ENCODE peak calls at places on chromosomes 1 and 21, in ten cellular contexts. Y is uterus, F is cardiac fibroblast, N is MM.1S, Z is stomach, T is Caco-2, W is heart right ventricle, A is epithelial cell of esophagus, P is fibroblast of pulmonary artery, V is progenitor cell of endocrine pancreas. U is an unnamed sample.

GRCh38 chr1:37872692-37873091 is 13.3 kb upstream of the MTF1 start:
- DNase-seq in T (no peak), Y (no peak), A (peak), P (no peak), Z (no peak), V (no peak), W (no peak), N (no peak), F (no peak), U (no peak)

GRCh38 chr1:15180945-15181523 is 27.5 kb downstream of the TMEM51 start:
- DNase-seq in P (no peak), Z (no peak), A (peak), V (no peak), Y (no peak), W (no peak), F (no peak), T (no peak), N (no peak), U (no peak)

GRCh38 chr1:7409278-7409677 is 361.8 kb upstream of the VAMP3 start:
- DNase-seq in T (no peak), W (peak), N (no peak), F (no peak), P (no peak), A (no peak), V (no peak), Z (peak), Y (no peak), U (no peak)

GRCh38 chr1:196660912-196661311 is 9.1 kb downstream of the CFH start:
- DNase-seq in A (peak), P (peak), F (peak), N (peak), W (no peak), T (no peak), Y (no peak), Z (no peak), V (no peak), U (peak)

GRCh38 chr1:201557572-201557958 is 18.6 kb downstream of the NAV1 start:
- DNase-seq in Y (no peak), Z (no peak), F (no peak), N (no peak), W (no peak), A (no peak), P (no peak), V (no peak), T (no peak), U (no peak)

GRCh38 chr1:196074182-196074581 is 534.1 kb downstream of the KCNT2 start:
- DNase-seq in Y (no peak), V (no peak), A (no peak), N (no peak), Z (no peak), T (no peak), P (no peak), F (no peak), W (no peak), U (no peak)

GRCh38 chr1:99956755-99957154 is 13.0 kb upstream of the SLC35A3 start:
- DNase-seq in T (no peak), F (peak), Z (no peak), A (peak), V (no peak), N (no peak), W (no peak), P (peak), Y (no peak), U (peak)

GRCh38 chr1:58754683-58755467 is 29.0 kb downstream of the JUN start:
- DNase-seq in T (no peak), Y (no peak), Z (no peak), N (no peak), F (no peak), P (no peak), V (no peak), A (no peak), W (no peak), U (no peak)

GRCh38 chr1:46528297-46528955 is 23.0 kb downstream of the KNCN start:
- DNase-seq in V (no peak), N (no peak), P (no peak), F (peak), Y (no peak), W (no peak), Z (no peak), A (no peak), T (no peak), U (no peak)

GRCh38 chr1:99004270-99005141 is at the start of gene PLPPR5:
- DNase-seq in Z (no peak), N (peak), T (no peak), W (peak), P (peak), V (peak), F (peak), Y (no peak), A (peak), U (no peak)

GRCh38 chr1:28260803-28261174 is 1.5 kb downstream of the SESN2 start:
- DNase-seq in Y (no peak), N (no peak), V (no peak), W (no peak), A (no peak), P (no peak), T (no peak), Z (no peak), F (peak), U (no peak)

GRCh38 chr1:45769261-45769932 is 18.9 kb upstream of the IPP start:
- DNase-seq in Z (no peak), N (no peak), W (no peak), F (peak), T (no peak), P (peak), Y (no peak), V (no peak), A (peak), U (peak)

GRCh38 chr1:35748326-35748725 is 21.5 kb downstream of the CLSPN start:
- DNase-seq in A (peak), F (peak), T (no peak), Z (no peak), W (no peak), P (no peak), Y (no peak), N (no peak), V (no peak), U (no peak)

GRCh38 chr1:94095112-94095637 is 25.8 kb downstream of the ABCA4 start:
- DNase-seq in Y (peak), P (peak), A (no peak), T (no peak), V (no peak), F (peak), N (no peak), Z (peak), W (peak), U (no peak)

GRCh38 chr1:154193821-154194220 is 1.9 kb upstream of the TPM3 start:
- DNase-seq in W (peak), N (peak), Z (peak), Y (no peak), T (no peak), V (no peak), A (peak), F (peak), P (peak), U (peak)

GRCh38 chr1:52141513-52142219 is at the start of gene ZFYVE9:
- DNase-seq in W (peak), T (peak), A (peak), P (peak), F (peak), V (peak), Z (peak), Y (peak), N (peak), U (peak)

GRCh38 chr1:154626456-154627246 is 18.7 kb upstream of the ADAR start:
- DNase-seq in F (no peak), A (no peak), V (no peak), N (peak), T (no peak), Y (no peak), Z (no peak), P (no peak), W (no peak), U (peak)

GRCh38 chr1:1402081-1402900 is 3.2 kb upstream of the CCNL2 start:
- DNase-seq in N (peak), A (peak), V (no peak), Y (no peak), Z (no peak), P (peak), T (peak), W (no peak), F (peak), U (peak)

GRCh38 chr1:97139512-97139911 is 417.9 kb downstream of the PTBP2 start:
- DNase-seq in N (no peak), T (no peak), V (no peak), A (no peak), Z (no peak), F (peak), Y (no peak), W (no peak), P (peak), U (no peak)

GRCh38 chr1:13948851-13949490 is 249.0 kb downstream of the PRDM2 start:
- DNase-seq in N (no peak), W (peak), A (no peak), V (no peak), P (peak), F (peak), T (no peak), Z (no peak), Y (peak), U (peak)

GRCh38 chr1:232059726-232060360 is 433.3 kb downstream of the DISC1 start:
- DNase-seq in T (no peak), Y (no peak), F (no peak), N (no peak), A (no peak), Z (no peak), V (no peak), P (no peak), W (no peak), U (peak)

GRCh38 chr1:184954232-184954995 is 19.9 kb downstream of the NIBAN1 start:
- DNase-seq in A (peak), N (no peak), W (no peak), V (no peak), Z (no peak), T (peak), F (peak), Y (no peak), P (no peak), U (peak)

GRCh38 chr1:211944733-211945500 is 90.4 kb downstream of the INTS7 start:
- DNase-seq in P (peak), T (peak), W (peak), V (no peak), A (peak), N (no peak), Z (peak), Y (no peak), F (peak), U (peak)

GRCh38 chr21:34877485-34878128 is 171.5 kb downstream of the RUNX1 start:
- DNase-seq in W (no peak), Z (peak), P (no peak), F (no peak), V (no peak), Y (no peak), T (no peak), A (peak), N (no peak), U (no peak)

GRCh38 chr1:218917646-218918045 is 256.0 kb upstream of the LYPLAL1 start:
- DNase-seq in F (peak), P (peak), Y (no peak), T (no peak), V (no peak), Z (no peak), W (no peak), A (no peak), N (no peak), U (no peak)

GRCh38 chr1:2304921-2305681 is 77.0 kb downstream of the SKI start:
- DNase-seq in P (no peak), A (no peak), W (no peak), F (no peak), N (no peak), Z (no peak), T (no peak), Y (no peak), V (no peak), U (no peak)

GRCh38 chr21:46183910-46184624 is at the start of gene SPATC1L:
- DNase-seq in N (peak), T (no peak), Y (peak), A (peak), F (peak), P (peak), V (no peak), Z (peak), W (peak), U (peak)

GRCh38 chr1:109248797-109249629 is at the start of gene CELSR2:
- DNase-seq in P (peak), Y (peak), V (peak), N (peak), T (peak), F (peak), A (peak), W (no peak), Z (peak), U (peak)

GRCh38 chr1:17596651-17597509 is 57.4 kb downstream of the ARHGEF10L start:
- DNase-seq in Z (no peak), T (peak), Y (no peak), W (no peak), V (no peak), N (no peak), F (no peak), P (no peak), A (no peak), U (no peak)

GRCh38 chr1:156386949-156387898 is 18.2 kb downstream of the RHBG start:
- DNase-seq in A (no peak), F (no peak), W (no peak), P (no peak), T (no peak), Y (no peak), Z (no peak), N (no peak), V (no peak), U (no peak)

GRCh38 chr1:156384007-156384406 is 15.0 kb downstream of the RHBG start:
- DNase-seq in V (no peak), P (no peak), T (no peak), Z (no peak), W (no peak), N (no peak), A (no peak), F (no peak), Y (no peak), U (no peak)

GRCh38 chr1:156386134-156386901 is 17.3 kb downstream of the RHBG start:
- DNase-seq in F (no peak), V (no peak), A (no peak), N (no peak), W (no peak), P (no peak), Y (no peak), T (no peak), Z (no peak), U (no peak)

GRCh38 chr1:156384658-156385057 is 15.6 kb downstream of the RHBG start:
- DNase-seq in W (no peak), Y (no peak), F (no peak), N (no peak), V (no peak), Z (no peak), A (no peak), P (no peak), T (no peak), U (no peak)

DNA sequence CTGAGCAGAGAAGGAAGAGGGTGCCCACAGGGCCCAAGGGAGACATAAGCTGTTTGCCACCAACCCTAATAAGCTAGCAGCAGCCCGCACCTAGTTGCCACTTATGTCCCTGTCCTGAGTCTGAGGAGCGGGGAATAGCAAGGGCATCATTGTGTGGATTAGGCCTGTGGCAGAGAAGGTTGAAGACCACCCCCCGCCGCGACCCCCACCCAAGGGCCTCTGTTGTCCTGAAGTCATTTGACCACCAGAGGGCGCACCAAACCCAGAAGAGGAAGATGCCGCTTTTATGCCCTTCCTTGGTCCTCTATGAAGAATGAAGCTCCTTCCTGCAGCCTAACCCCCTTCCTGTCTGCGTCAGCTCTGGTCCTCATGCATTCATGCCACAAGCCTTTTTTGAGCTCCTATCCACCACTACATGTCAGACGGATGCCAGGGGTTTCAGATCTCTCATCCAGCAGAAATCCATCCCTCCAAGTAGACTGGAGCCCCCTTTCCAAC is 16.6 kb downstream of the RHBG start:
- DNase-seq in A (peak), T (peak), W (peak), F (peak), P (peak), Y (peak), Z (peak), N (peak), V (peak), U (peak)
- TF ChIP-seq CTCF in A (peak), T (peak), W (peak), F (peak), P (peak), Y (peak), Z (peak), N (peak), V (peak), U (peak)

DNA sequence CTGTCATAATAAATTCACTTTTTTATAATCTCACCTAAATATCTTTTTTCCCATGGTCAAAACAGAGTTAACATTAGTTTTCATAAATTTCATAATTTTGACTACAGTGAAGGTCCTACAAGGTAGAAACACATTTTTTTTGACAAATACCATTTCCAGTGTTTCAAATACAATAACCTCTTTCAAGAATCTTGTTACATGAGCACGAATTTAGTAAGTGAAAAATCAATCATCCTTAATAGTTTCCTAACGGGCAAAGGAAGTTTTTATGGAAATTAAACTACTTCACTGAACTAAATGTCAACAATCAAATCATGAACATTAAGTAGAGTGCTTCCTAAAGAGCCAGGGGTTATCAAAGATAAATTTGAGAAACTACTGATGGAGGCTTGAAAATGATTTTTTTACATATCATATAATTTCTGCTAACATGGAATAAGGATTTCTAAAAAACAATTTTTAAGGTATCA is 35.4 kb downstream of the ABL2 start:
- DNase-seq in Z (no peak), F (no peak), V (no peak), P (no peak), T (no peak), N (no peak), W (no peak), Y (no peak), A (no peak), U (no peak)
- TF ChIP-seq CTCF in Z (no peak), F (no peak), V (no peak), P (no peak), T (no peak), N (no peak), W (no peak), Y (no peak), A (no peak), U (no peak)

GRCh38 chr1:220787069-220787614 is 429 bp downstream of the MTARC1 start:
- DNase-seq in P (no peak), A (peak), V (peak), T (peak), F (no peak), Y (no peak), W (no peak), N (peak), Z (peak), U (peak)

GRCh38 chr1:220788146-220788545 is 1.4 kb downstream of the MTARC1 start:
- DNase-seq in F (no peak), V (no peak), W (no peak), A (no peak), T (no peak), N (no peak), Y (no peak), P (no peak), Z (no peak), U (peak)

GRCh38 chr1:220786057-220786336 is 716 bp upstream of the MTARC1 start:
- DNase-seq in A (no peak), N (no peak), Z (peak), W (no peak), F (no peak), P (no peak), Y (no peak), V (no peak), T (no peak), U (no peak)

GRCh38 chr1:220785166-220786056 is 1.3 kb upstream of the MTARC1 start:
- DNase-seq in W (no peak), Z (no peak), T (no peak), P (no peak), V (no peak), N (no peak), Y (no peak), F (no peak), A (no peak), U (no peak)

DNA sequence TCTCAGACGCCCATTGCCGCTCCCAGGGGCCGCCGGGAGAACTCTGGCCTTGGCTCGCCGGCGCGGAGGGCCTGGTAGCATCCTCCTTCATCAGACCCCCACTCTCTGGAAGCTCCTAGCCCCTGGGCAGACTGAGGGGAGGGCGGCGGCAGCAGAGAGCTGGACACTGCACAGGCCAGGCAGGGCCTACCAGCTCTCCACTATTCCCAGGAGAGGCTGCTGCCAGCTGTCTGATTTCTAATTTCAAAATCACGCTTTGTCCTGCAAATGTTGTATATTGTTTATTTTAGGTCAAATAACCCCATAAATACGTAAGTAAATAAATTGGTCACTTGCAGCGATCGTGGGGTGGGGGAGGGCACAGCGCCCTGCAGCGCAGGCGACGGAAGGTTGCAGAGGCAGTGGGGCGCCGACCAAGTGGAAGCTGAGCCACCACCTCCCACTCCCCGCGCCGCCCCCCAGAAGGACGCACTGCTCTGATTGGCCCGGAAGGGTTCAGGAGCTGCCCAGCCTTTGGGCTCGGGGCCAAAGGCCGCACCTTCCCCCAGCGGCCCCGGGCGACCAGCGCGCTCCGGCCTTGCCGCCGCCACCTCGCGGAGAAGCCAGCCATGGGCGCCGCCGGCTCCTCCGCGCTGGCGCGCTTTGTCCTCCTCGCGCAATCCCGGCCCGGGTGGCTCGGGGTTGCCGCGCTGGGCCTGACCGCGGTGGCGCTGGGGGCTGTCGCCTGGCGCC is at the start of gene MTARC1:
- DNase-seq in F (peak), T (peak), Y (peak), Z (peak), W (peak), A (peak), V (peak), P (peak), N (peak), U (peak)
- TF ChIP-seq CTCF in F (no peak), T (no peak), Y (no peak), Z (peak), W (no peak), A (no peak), V (peak), P (no peak), N (no peak), U (peak)

GRCh38 chr1:168643152-168643551 is 66.7 kb downstream of the XCL1 start:
- DNase-seq in Z (no peak), P (peak), W (no peak), N (no peak), Y (no peak), V (no peak), F (peak), A (no peak), T (no peak), U (no peak)
- TF ChIP-seq CTCF in Z (no peak), P (no peak), W (no peak), N (no peak), Y (no peak), V (no peak), F (no peak), A (no peak), T (no peak), U (no peak)

GRCh38 chr1:72284398-72285073 is 2.2 kb upstream of the NEGR1 start:
- DNase-seq in F (peak), W (peak), V (peak), N (peak), A (peak), P (peak), Y (peak), Z (no peak), T (no peak), U (peak)
- TF ChIP-seq CTCF in F (no peak), W (peak), V (peak), N (no peak), A (no peak), P (peak), Y (no peak), Z (no peak), T (peak), U (peak)

GRCh38 chr1:178282949-178283367 is 189.1 kb downstream of the RASAL2 start:
- DNase-seq in N (no peak), P (peak), Z (no peak), Y (no peak), F (peak), T (no peak), A (peak), V (no peak), W (no peak), U (peak)
- TF ChIP-seq CTCF in N (peak), P (peak), Z (peak), Y (peak), F (peak), T (peak), A (peak), V (peak), W (peak), U (peak)

GRCh38 chr1:248404024-248404423 is 1.2 kb downstream of the OR2T1 start:
- DNase-seq in N (no peak), V (no peak), A (peak), P (peak), F (peak), Z (no peak), T (no peak), Y (no peak), W (no peak), U (peak)
- TF ChIP-seq CTCF in N (peak), V (no peak), A (no peak), P (no peak), F (no peak), Z (no peak), T (no peak), Y (no peak), W (no peak), U (no peak)

U was measured in MCF 10A.